ENCODE peak calls at places on chromosomes 3 and 15, in seven cellular contexts. Y, O, M, K, G, U and A are unnamed samples.

GRCh38 chr3:189324538-189325138 is 152.9 kb downstream of the TPRG1 start:
- DNase-seq in K (peak), O (no peak), M (peak), U (peak), Y (peak), G (peak), A (peak)

GRCh38 chr3:25426408-25426807 is 1.7 kb upstream of the RARB start:
- DNase-seq in O (no peak), Y (no peak), G (peak), U (no peak), M (no peak), K (peak), A (no peak)

GRCh38 chr15:41256577-41257038 is 25.5 kb downstream of the CHP1 start:
- DNase-seq in M (peak), O (no peak), Y (no peak), G (peak), K (peak), U (no peak), A (peak)

GRCh38 chr3:35291837-35292236 is 347.5 kb upstream of the ARPP21 start:
- DNase-seq in G (peak), U (no peak), M (no peak), K (no peak), O (no peak), Y (no peak), A (no peak)

GRCh38 chr15:36161781-36162212 is 417.6 kb upstream of the CDIN1 start:
- DNase-seq in M (no peak), Y (peak), K (peak), O (no peak), U (no peak), G (peak), A (peak)

GRCh38 chr3:143973352-143974021 is 1.9 kb downstream of the DIPK2A start:
- DNase-seq in K (peak), M (no peak), U (no peak), G (peak), Y (no peak), O (no peak), A (peak)

GRCh38 chr3:190165253-190165652 is 44.6 kb upstream of the P3H2 start:
- DNase-seq in Y (no peak), G (no peak), U (no peak), K (no peak), O (no peak), M (no peak), A (no peak)

GRCh38 chr15:52563499-52564060 is 5.2 kb downstream of the ARPP19 start:
- DNase-seq in K (no peak), O (no peak), U (no peak), G (no peak), Y (no peak), M (no peak), A (no peak)

GRCh38 chr3:61626484-61626883 is 65.1 kb downstream of the PTPRG start:
- DNase-seq in U (no peak), M (no peak), K (no peak), Y (no peak), O (no peak), G (no peak), A (no peak)

GRCh38 chr15:95897651-95898050 is 432.8 kb upstream of the NR2F2 start:
- DNase-seq in Y (no peak), U (no peak), K (no peak), G (peak), M (no peak), O (no peak), A (no peak)

GRCh38 chr3:77189684-77190083 is 149.8 kb downstream of the ROBO2 start:
- DNase-seq in Y (no peak), G (no peak), M (no peak), O (no peak), U (no peak), K (no peak), A (no peak)

GRCh38 chr3:194407423-194407822 is 8.4 kb upstream of the GP5 start:
- DNase-seq in M (no peak), Y (peak), G (peak), U (no peak), O (no peak), K (no peak), A (peak)

GRCh38 chr3:43185656-43186375 is 79.9 kb upstream of the POMGNT2 start:
- DNase-seq in M (no peak), G (peak), U (no peak), O (no peak), Y (peak), K (peak), A (peak)

GRCh38 chr15:52162260-52162659 is 28.9 kb downstream of the GNB5 start:
- DNase-seq in G (peak), O (no peak), Y (no peak), M (no peak), U (no peak), K (peak), A (peak)

GRCh38 chr3:131568460-131568859 is 65.7 kb upstream of the MRPL3 start:
- DNase-seq in Y (no peak), M (no peak), O (no peak), G (no peak), U (no peak), K (no peak), A (peak)

GRCh38 chr15:64246364-64247189 is 83.8 kb upstream of the PPIB start:
- DNase-seq in U (no peak), K (peak), O (no peak), G (peak), Y (peak), M (peak), A (peak)

GRCh38 chr15:83733206-83733605 is 79.3 kb downstream of the ADAMTSL3 start:
- DNase-seq in U (no peak), Y (no peak), K (peak), G (peak), M (no peak), O (no peak), A (peak)

GRCh38 chr3:13568515-13568995 is 19.6 kb downstream of the FBLN2 start:
- DNase-seq in O (no peak), U (no peak), K (no peak), G (no peak), M (no peak), Y (no peak), A (no peak)

GRCh38 chr3:119891944-119892721 is 110.2 kb downstream of the NR1I2 start:
- DNase-seq in Y (peak), O (no peak), M (peak), U (no peak), G (peak), K (peak), A (peak)

GRCh38 chr15:72927451-72927850 is 124.8 kb upstream of the NEO1 start:
- DNase-seq in G (no peak), M (no peak), K (no peak), U (no peak), Y (no peak), O (no peak), A (no peak)

GRCh38 chr3:66442254-66443249 is 58.3 kb downstream of the LRIG1 start:
- DNase-seq in M (no peak), U (peak), O (peak), G (peak), Y (peak), K (peak), A (peak)

GRCh38 chr3:150535204-150535603 is 11.1 kb downstream of the SERP1 start:
- DNase-seq in M (no peak), O (no peak), G (no peak), Y (no peak), K (no peak), U (no peak), A (no peak)

GRCh38 chr15:77653832-77654480 is 21.2 kb upstream of the LINGO1 start:
- DNase-seq in O (no peak), M (no peak), Y (no peak), K (no peak), G (no peak), U (no peak), A (no peak)

GRCh38 chr3:52141751-52142150 is 12.5 kb downstream of the POC1A start:
- DNase-seq in K (no peak), U (no peak), Y (no peak), O (no peak), G (no peak), M (no peak), A (no peak)

GRCh38 chr15:101568304-101568703 is 78.8 kb upstream of the PCSK6 start:
- DNase-seq in K (no peak), Y (peak), M (no peak), O (no peak), U (no peak), G (peak), A (peak)

GRCh38 chr15:57340673-57341259 is 35.5 kb upstream of the CGNL1 start:
- DNase-seq in G (peak), O (peak), Y (peak), U (peak), K (peak), M (no peak), A (peak)

GRCh38 chr3:134934933-134935332 is 139.9 kb downstream of the EPHB1 start:
- DNase-seq in G (no peak), O (no peak), M (no peak), Y (no peak), U (no peak), K (no peak), A (no peak)

GRCh38 chr3:31288641-31289100 is 244.1 kb upstream of the STT3B start:
- DNase-seq in O (peak), K (peak), Y (peak), U (no peak), G (peak), M (no peak), A (peak)

GRCh38 chr15:63065262-63066234 is 23.0 kb downstream of the TPM1 start:
- DNase-seq in K (no peak), O (no peak), U (no peak), G (peak), M (no peak), Y (no peak), A (no peak)

GRCh38 chr15:50024183-50024795 is 94.7 kb downstream of the ATP8B4 start:
- DNase-seq in Y (no peak), U (no peak), M (no peak), K (peak), O (peak), G (peak), A (peak)

GRCh38 chr15:60910202-60910601 is 318.9 kb downstream of the RORA start:
- DNase-seq in O (no peak), G (no peak), U (no peak), M (no peak), Y (no peak), K (no peak), A (no peak)
- H3K4me3 ChIP-seq in O (no peak), G (no peak), U (no peak), M (no peak), Y (no peak), K (no peak), A (no peak)

GRCh38 chr15:39888809-39889208 is 31.3 kb downstream of the GPR176 start:
- DNase-seq in G (no peak), M (no peak), K (no peak), O (no peak), U (no peak), Y (no peak), A (no peak)
- TF ChIP-seq CTCF in G (no peak), M (no peak), K (no peak), O (no peak), U (no peak), Y (no peak), A (no peak)

DNA sequence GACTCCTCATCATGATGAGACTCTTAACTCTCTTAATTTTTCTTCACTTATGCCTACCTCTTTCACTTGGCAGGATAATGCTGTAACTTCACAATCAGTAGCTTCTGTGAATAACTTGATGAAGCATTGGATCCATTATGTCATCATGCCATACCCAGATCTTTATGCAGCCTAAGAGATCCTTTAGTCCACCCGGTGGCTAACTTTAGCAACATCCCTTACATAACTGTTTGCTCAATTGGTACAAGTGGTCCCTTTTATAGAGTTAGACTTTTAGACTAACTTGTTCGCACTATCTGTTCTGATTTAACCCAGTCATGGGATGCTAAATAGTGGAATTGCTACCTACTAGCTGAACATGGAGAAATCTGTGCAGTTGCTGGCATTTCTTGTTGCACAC is 184.5 kb downstream of the USP13 start:
- DNase-seq in K (peak), O (no peak), G (no peak), M (no peak), Y (no peak), U (no peak), A (peak)
- H3K4me3 ChIP-seq in K (no peak), O (no peak), G (no peak), M (no peak), Y (no peak), U (no peak), A (no peak)

GRCh38 chr3:64717872-64718613 is 30.2 kb upstream of the ADAMTS9 start:
- DNase-seq in K (no peak), O (no peak), Y (no peak), G (no peak), M (no peak), U (no peak), A (peak)
- TF ChIP-seq CTCF in K (peak), O (peak), Y (peak), G (peak), M (no peak), U (peak), A (peak)

DNA sequence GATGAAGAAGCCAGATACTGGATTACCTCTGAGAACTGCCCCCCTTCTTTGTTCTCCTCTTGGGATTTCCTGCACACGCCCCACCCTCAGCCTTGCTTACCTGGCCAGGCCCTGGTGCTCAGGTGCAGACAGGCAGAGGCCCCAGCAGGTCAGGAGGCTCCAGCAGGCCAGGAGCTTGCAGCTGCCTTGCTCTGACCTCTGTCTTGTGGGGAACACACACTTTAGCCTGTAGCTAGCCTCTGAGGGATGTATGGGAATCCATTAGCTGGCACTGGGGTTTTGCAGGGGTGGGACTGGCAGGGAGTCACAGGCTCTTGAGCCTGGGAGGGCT is 2.7 kb downstream of the SMAD6 start:
- DNase-seq in U (no peak), O (no peak), M (no peak), G (no peak), Y (no peak), K (no peak), A (no peak)
- H3K4me3 ChIP-seq in U (peak), O (no peak), M (no peak), G (peak), Y (peak), K (peak), A (peak)

GRCh38 chr3:64410226-64410625 is 185.0 kb upstream of the PRICKLE2 start:
- DNase-seq in K (no peak), U (no peak), M (no peak), G (no peak), Y (no peak), O (no peak), A (no peak)

GRCh38 chr3:64411101-64411500 is 185.8 kb upstream of the PRICKLE2 start:
- DNase-seq in U (no peak), M (no peak), O (no peak), G (no peak), K (no peak), Y (no peak), A (no peak)

GRCh38 chr3:64408770-64409169 is 183.5 kb upstream of the PRICKLE2 start:
- DNase-seq in K (no peak), M (no peak), O (no peak), G (no peak), Y (no peak), U (no peak), A (peak)

GRCh38 chr3:64400706-64401105 is 175.4 kb upstream of the PRICKLE2 start:
- DNase-seq in G (no peak), U (no peak), O (no peak), Y (no peak), K (no peak), M (no peak), A (no peak)

DNA sequence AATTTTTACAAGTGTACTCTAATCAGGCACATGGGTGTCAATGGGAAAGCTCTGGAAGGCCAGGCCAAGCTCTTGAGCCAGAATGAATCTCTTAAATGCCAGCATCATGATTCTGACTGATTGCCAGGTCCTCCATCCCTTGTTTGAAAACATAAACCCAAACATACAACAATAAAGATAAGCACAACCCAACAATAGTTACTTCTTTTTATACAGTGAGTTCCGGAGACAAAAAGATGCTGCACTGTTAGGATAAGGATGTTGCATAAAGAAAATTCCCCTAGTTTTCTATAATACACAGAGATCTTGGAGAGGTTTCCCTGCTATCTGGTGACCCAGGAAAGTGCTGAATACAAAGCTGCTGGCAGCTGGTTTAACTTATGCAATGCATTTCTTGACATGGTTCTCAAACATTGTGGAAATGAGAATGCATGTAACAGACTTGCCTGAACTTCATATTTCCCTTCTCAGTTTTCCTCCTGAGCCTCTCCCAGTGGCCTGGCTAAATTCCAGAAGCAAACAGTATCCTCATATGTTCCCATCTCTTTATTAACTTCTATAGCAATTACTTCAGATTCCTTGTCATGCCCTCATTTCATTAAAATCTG is 180.0 kb upstream of the PRICKLE2 start:
- DNase-seq in O (no peak), G (no peak), U (no peak), K (peak), M (no peak), Y (no peak), A (peak)
- TF ChIP-seq CTCF in O (no peak), G (no peak), U (no peak), K (no peak), M (no peak), Y (no peak), A (no peak)

DNA sequence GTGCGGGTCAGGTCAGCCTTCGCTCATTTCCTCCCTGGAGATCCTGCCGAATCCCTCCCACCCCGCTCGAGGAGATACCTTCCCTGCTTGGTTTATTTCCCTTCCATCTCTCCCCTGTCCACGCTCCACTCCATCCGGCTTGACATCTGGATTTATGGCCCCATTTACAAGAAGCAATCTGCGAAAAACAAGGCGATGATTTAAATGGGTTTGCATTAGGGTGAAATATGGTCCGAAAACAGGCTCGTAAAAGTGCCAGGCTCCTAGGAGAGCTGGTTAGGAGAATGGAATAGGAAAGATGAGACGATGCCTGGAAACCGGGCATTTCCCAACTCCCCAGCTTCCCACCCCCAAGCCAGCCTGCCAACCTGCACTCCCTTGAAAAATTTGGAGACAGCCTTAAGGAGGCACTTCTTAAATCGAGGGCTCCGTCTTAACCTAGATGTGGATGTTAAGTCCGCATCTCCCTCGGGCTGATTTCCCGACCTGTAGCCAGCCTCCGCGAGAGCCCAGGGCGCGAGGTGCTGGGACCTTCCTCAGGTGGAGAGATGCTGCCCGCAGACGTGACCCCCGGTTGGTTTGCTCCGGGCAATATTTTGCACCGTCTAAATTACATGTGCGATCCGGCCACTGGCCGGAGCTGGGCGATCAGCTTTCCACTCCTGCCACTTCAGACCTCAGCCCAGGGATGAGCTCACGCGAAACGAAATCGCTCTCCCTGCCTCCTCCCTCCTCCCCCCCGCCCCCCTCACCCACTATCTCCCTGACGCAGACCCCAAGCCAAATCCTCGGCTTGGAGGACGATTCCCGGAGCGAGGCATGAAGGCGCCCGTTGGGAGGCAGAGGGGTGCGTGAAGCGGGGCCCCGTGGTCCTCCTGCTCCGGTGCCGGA is 1.3 kb downstream of the GRM7 start:
- DNase-seq in M (no peak), Y (no peak), K (no peak), G (no peak), O (no peak), U (no peak), A (no peak)
- H3K4me3 ChIP-seq in M (no peak), Y (no peak), K (no peak), G (no peak), O (peak), U (no peak), A (no peak)

GRCh38 chr3:1082024-1082633 is 10.7 kb upstream of the CNTN6 start:
- DNase-seq in O (no peak), Y (no peak), M (no peak), K (peak), G (peak), U (no peak), A (peak)
- TF ChIP-seq CTCF in O (peak), Y (peak), M (peak), K (peak), G (peak), U (peak), A (peak)

GRCh38 chr3:101148001-101148400 is 154.8 kb upstream of the ABI3BP start:
- DNase-seq in O (no peak), G (no peak), K (no peak), M (no peak), Y (no peak), U (no peak), A (no peak)

GRCh38 chr3:101150504-101150903 is 157.3 kb upstream of the ABI3BP start:
- DNase-seq in U (no peak), Y (no peak), K (no peak), M (no peak), O (no peak), G (no peak), A (no peak)

GRCh38 chr3:101154386-101154785 is 161.2 kb upstream of the ABI3BP start:
- DNase-seq in Y (no peak), O (no peak), M (no peak), G (no peak), U (no peak), K (no peak), A (peak)

GRCh38 chr3:101149707-101150106 is 156.5 kb upstream of the ABI3BP start:
- DNase-seq in K (no peak), M (no peak), G (no peak), O (no peak), U (no peak), Y (no peak), A (no peak)

GRCh38 chr3:101151286-101151901 is 158.2 kb upstream of the ABI3BP start:
- DNase-seq in Y (peak), O (no peak), K (peak), M (no peak), U (no peak), G (no peak), A (peak)
- H3K4me3 ChIP-seq in Y (no peak), O (no peak), K (no peak), M (no peak), U (no peak), G (no peak), A (no peak)

DNA sequence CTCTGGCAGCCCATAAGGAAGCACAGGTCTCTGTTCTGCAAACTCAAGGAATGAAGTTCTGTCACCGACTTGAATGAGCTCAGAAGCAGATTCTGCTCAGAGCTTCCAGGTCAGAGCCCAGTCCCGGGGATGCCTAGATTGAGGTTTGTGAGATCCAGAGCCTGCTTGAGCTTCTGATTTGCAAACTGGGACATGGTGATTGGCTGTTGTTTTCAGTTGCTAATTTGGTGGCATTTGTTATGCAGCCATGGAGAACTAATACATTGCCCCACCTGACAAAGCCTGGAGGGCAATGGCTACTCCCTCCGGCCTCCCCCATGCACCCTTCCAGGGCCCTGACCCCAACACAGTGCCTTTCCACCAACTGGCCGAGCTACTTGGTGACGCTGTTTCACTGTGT is 379.4 kb upstream of the ATP10A start:
- DNase-seq in Y (no peak), M (no peak), O (no peak), U (no peak), G (no peak), K (no peak), A (no peak)
- TF ChIP-seq CTCF in Y (no peak), M (no peak), O (no peak), U (no peak), G (no peak), K (no peak), A (no peak)